ENCODE peak calls at places on chromosomes 11 and 22, in nine cellular contexts. R, J, F, G, V, Q, N, X and D are unnamed samples.

GRCh38 chr11:1705121-1706052 is 8.4 kb downstream of the KRTAP5-6 start:
- DNase-seq in G (peak; percentile 39), J (no peak), R (no peak), N (no peak), X (no peak), Q (no peak), V (no peak), F (no peak), D (no peak)

GRCh38 chr11:37532271-37532670 is 934.2 kb upstream of the RAG2 start:
- DNase-seq in J (no peak), V (no peak), N (no peak), Q (no peak), F (no peak), X (no peak), G (no peak), R (no peak), D (no peak)

GRCh38 chr11:3178349-3178748 is 13.2 kb upstream of the OSBPL5 start:
- DNase-seq in Q (no peak), N (peak; percentile 47), G (no peak), X (no peak), R (no peak), V (no peak), F (no peak), J (no peak), D (no peak)

GRCh38 chr22:28882545-28882877 is 861 bp upstream of the ZNRF3 start:
- DNase-seq in N (peak; percentile 47), G (no peak), Q (no peak), V (no peak), F (peak; percentile 8), J (no peak), X (no peak), R (no peak), D (peak; percentile 70)

GRCh38 chr22:36463783-36464184 is 17.7 kb downstream of the TXN2 start:
- DNase-seq in N (no peak), Q (no peak), X (no peak), F (no peak), G (no peak), V (no peak), R (no peak), J (no peak), D (no peak)

GRCh38 chr11:95531116-95531515 is 258.5 kb downstream of the FAM76B start:
- DNase-seq in R (no peak), G (no peak), X (no peak), Q (no peak), J (no peak), F (no peak), N (peak; percentile 66), V (no peak), D (no peak)

GRCh38 chr11:4044971-4045646 is 49.5 kb upstream of the RRM1 start:
- DNase-seq in V (no peak), N (no peak), J (no peak), X (no peak), F (no peak), G (no peak), Q (peak; percentile 33), R (no peak), D (no peak)

GRCh38 chr11:35746356-35747153 is 84.0 kb downstream of the TRIM44 start:
- DNase-seq in Q (no peak), V (no peak), F (no peak), J (no peak), R (peak; percentile 41), X (no peak), G (no peak), N (no peak), D (no peak)

GRCh38 chr11:60280412-60280811 is at the start of gene MS4A4A:
- DNase-seq in F (no peak), X (no peak), Q (no peak), J (no peak), N (peak; percentile 86), R (no peak), G (no peak), V (no peak), D (no peak)

GRCh38 chr11:113237261-113237660 is 77.1 kb upstream of the TTC12 start:
- DNase-seq in R (no peak), N (no peak), Q (no peak), V (no peak), G (no peak), X (no peak), J (no peak), F (no peak), D (no peak)

GRCh38 chr11:76161261-76161961 is 44.9 kb downstream of the WNT11 start:
- DNase-seq in X (no peak), V (no peak), Q (no peak), F (no peak), G (no peak), N (no peak), J (peak; percentile 44), R (no peak), D (peak; percentile 24)

GRCh38 chr11:126385991-126386728 is 30.7 kb downstream of the ST3GAL4 start:
- DNase-seq in N (no peak), J (no peak), R (no peak), F (no peak), V (peak; percentile 52), Q (no peak), X (no peak), G (no peak), D (no peak)

GRCh38 chr11:134369656-134370525 is 38.1 kb downstream of the GLB1L2 start:
- DNase-seq in R (no peak), Q (no peak), N (no peak), G (no peak), V (peak; percentile 55), X (no peak), J (no peak), F (no peak), D (no peak)

GRCh38 chr11:3340025-3340424 is 38.9 kb downstream of the ZNF195 start:
- DNase-seq in N (no peak), G (peak; percentile 37), X (no peak), F (peak; percentile 10), J (no peak), V (no peak), Q (no peak), R (peak; percentile 85), D (no peak)

GRCh38 chr22:49497266-49497665 is 330.4 kb downstream of the BRD1 start:
- DNase-seq in V (no peak), X (no peak), J (no peak), F (peak; percentile 22), R (no peak), N (peak; percentile 81), G (no peak), Q (peak; percentile 6), D (no peak)

GRCh38 chr11:74018331-74019005 is 9.6 kb upstream of the UCP3 start:
- DNase-seq in X (no peak), N (peak; percentile 41), Q (peak; percentile 89), G (no peak), V (peak; percentile 91), R (peak; percentile 87), J (peak; percentile 86), F (no peak), D (peak; percentile 89)

GRCh38 chr11:10637629-10638028 is 55.9 kb downstream of the IRAG1 start:
- DNase-seq in R (no peak), G (no peak), F (no peak), J (no peak), Q (no peak), V (no peak), N (no peak), X (no peak), D (no peak)

GRCh38 chr11:88827018-88827676 is 238.6 kb downstream of the GRM5 start:
- DNase-seq in R (no peak), N (no peak), V (no peak), Q (no peak), F (no peak), X (no peak), J (no peak), G (no peak), D (no peak)

GRCh38 chr11:124446926-124447325 is 1.4 kb upstream of the OR8B8 start:
- DNase-seq in X (no peak), V (no peak), R (peak; percentile 15), F (no peak), G (no peak), J (no peak), N (no peak), Q (no peak), D (no peak)

GRCh38 chr22:50459443-50460140 is 15.2 kb downstream of the SBF1 start:
- DNase-seq in J (no peak), N (no peak), F (no peak), R (no peak), X (no peak), V (no peak), G (no peak), Q (no peak), D (no peak)

GRCh38 chr22:23053051-23053707 is 17.1 kb upstream of the GNAZ start:
- DNase-seq in G (no peak), X (no peak), R (no peak), J (no peak), F (no peak), Q (no peak), N (no peak), V (no peak), D (no peak)
- TF ChIP-seq POLR2A in G (no peak), X (no peak), R (no peak), J (no peak), F (no peak), Q (no peak), N (no peak), V (no peak), D (no peak)

DNA sequence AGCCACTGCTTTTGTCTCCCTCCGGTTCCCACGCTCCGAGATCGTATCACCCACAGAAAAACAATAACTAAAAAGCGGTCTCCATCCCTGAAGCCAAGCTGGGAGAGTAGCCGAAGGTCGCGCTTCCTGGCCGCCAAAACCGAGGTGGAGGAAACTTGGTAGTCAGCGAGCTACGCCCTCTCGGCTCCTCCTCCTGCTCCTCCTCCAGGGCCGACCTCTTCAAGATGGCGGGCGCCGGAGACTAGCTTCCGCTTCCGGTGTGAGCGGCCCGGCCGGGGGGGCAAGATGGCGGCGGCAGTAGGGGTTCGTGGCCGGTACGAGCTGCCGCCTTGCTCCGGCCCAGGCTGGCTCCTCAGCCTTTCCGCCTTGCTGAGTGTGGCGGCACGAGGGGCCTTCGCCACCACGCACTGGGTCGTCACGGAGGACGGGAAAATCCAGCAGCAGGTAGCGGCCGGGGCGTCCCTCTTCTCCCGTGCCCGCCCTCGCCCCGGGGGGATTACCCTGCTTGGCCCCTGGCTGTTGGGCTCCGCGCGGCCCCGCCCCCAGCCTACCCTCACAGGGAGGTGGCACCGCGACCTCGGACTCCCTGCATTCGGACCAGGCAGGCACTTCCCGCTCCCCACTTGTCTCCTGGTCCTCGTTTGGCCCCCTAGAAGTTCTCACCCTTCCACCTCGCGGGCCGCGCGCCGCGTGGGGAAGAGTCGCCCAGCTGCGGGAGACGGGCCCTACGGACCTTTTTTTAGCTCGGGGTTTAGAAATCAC is at the start of gene TTC17:
- DNase-seq in G (peak; percentile 87), J (peak; percentile 91), V (peak; percentile 97), Q (peak; percentile 87), X (peak; percentile 79), F (peak; percentile 77), N (peak; percentile 96), R (peak; percentile 87), D (peak; percentile 96)
- TF ChIP-seq POLR2A in G (peak; percentile 95), J (peak; percentile 73), V (peak; percentile 83), Q (peak; percentile 93), X (peak; percentile 96), F (peak; percentile 79), N (peak; percentile 85), R (peak; percentile 97), D (peak; percentile 96)

GRCh38 chr11:32435511-32435946 is at the start of gene WT1:
- DNase-seq in X (no peak), G (peak; percentile 65), V (no peak), R (no peak), Q (no peak), N (peak; percentile 96), F (no peak), J (peak; percentile 89), D (peak; percentile 16)
- TF ChIP-seq POLR2A in X (no peak), G (peak; percentile 23), V (no peak), R (no peak), Q (no peak), N (peak; percentile 29), F (no peak), J (peak; percentile 70), D (peak; percentile 40)

GRCh38 chr11:67269401-67270255 is 3.4 kb downstream of the GRK2 start:
- DNase-seq in G (no peak), F (no peak), X (no peak), V (peak; percentile 66), Q (no peak), J (no peak), R (no peak), N (peak; percentile 75), D (no peak)
- TF ChIP-seq POLR2A in G (no peak), F (no peak), X (no peak), V (no peak), Q (no peak), J (no peak), R (no peak), N (peak; percentile 39), D (no peak)